ENCODE peak calls at places on chromosome 11, in six cellular contexts. U is astrocyte of the cerebellum, P is BE2C, G is fibroblast of villous mesenchyme, D is IMR-90, Z is right lobe of liver. R is an unnamed sample.

GRCh38 chr11:120512727-120513435 is 1.3 kb downstream of the GRIK4 start:
- DNase-seq in G (no peak), Z (peak; percentile 42), D (no peak), U (no peak), P (no peak), R (no peak)

GRCh38 chr11:100870138-100870537 is 183.1 kb downstream of the ARHGAP42 start:
- DNase-seq in D (no peak), U (no peak), G (no peak), P (no peak), Z (no peak), R (no peak)

GRCh38 chr11:47586043-47586442 is 435 bp upstream of the FAM180B start:
- DNase-seq in U (no peak), Z (no peak), P (no peak), G (no peak), D (no peak), R (no peak)

GRCh38 chr11:48123934-48124755 is 92.5 kb upstream of the OR4B1 start:
- DNase-seq in Z (no peak), U (no peak), P (no peak), D (no peak), G (peak; percentile 68), R (no peak)

GRCh38 chr11:3837793-3838192 is 3.0 kb downstream of the RHOG start:
- DNase-seq in G (peak; percentile 35), P (no peak), U (no peak), D (no peak), Z (peak; percentile 65), R (no peak)

GRCh38 chr11:65262775-65263174 is 1.0 kb downstream of the POLA2 start:
- DNase-seq in U (no peak), G (no peak), D (no peak), P (no peak), Z (no peak), R (no peak)

GRCh38 chr11:81907996-81908395 is 825.7 kb downstream of the FAM181B start:
- DNase-seq in D (no peak), U (peak; percentile 6), P (no peak), G (no peak), Z (no peak), R (no peak)

GRCh38 chr11:17244046-17244445 is 32.5 kb upstream of the NUCB2 start:
- DNase-seq in D (no peak), Z (no peak), G (no peak), U (no peak), P (no peak), R (no peak)

GRCh38 chr11:76161261-76161961 is 44.9 kb downstream of the WNT11 start:
- DNase-seq in G (peak; percentile 17), D (no peak), P (peak; percentile 75), U (no peak), Z (peak; percentile 44), R (peak; percentile 27)

GRCh38 chr11:26792956-26793355 is 71.1 kb upstream of the SLC5A12 start:
- DNase-seq in U (no peak), P (no peak), G (peak; percentile 18), D (no peak), Z (no peak), R (no peak)

GRCh38 chr11:76588455-76589325 is 81.9 kb downstream of the LRRC32 start:
- DNase-seq in G (peak; percentile 73), P (no peak), D (peak; percentile 25), Z (peak; percentile 79), U (no peak), R (no peak)

GRCh38 chr11:76665172-76665571 is 5.4 kb downstream of the LRRC32 start:
- DNase-seq in P (peak; percentile 2), Z (no peak), G (no peak), U (no peak), D (no peak), R (no peak)

GRCh38 chr11:59173080-59173963 is 1.4 kb downstream of the DTX4 start:
- DNase-seq in U (no peak), G (peak; percentile 47), P (no peak), Z (peak; percentile 68), D (peak; percentile 30), R (no peak)

GRCh38 chr11:86803641-86804040 is 3.3 kb downstream of the PRSS23 start:
- DNase-seq in P (no peak), Z (no peak), G (no peak), U (no peak), D (no peak), R (no peak)

GRCh38 chr11:129146196-129146595 is 45.9 kb downstream of the ARHGAP32 start:
- DNase-seq in Z (no peak), D (peak; percentile 64), P (no peak), G (peak; percentile 36), U (no peak), R (no peak)

GRCh38 chr11:65900125-65900898 is at the start of gene FOSL1:
- DNase-seq in G (peak; percentile 96), P (no peak), U (peak; percentile 84), Z (peak; percentile 83), D (peak; percentile 97), R (no peak)

GRCh38 chr11:78332872-78333271 is 84.7 kb downstream of the GAB2 start:
- DNase-seq in G (no peak), D (no peak), Z (no peak), U (no peak), P (no peak), R (no peak)

GRCh38 chr11:102121329-102121728 is 11.1 kb downstream of the YAP1 start:
- DNase-seq in U (no peak), D (peak; percentile 19), G (peak; percentile 52), Z (no peak), P (no peak), R (no peak)

GRCh38 chr11:19660076-19660475 is 52.6 kb upstream of the NAV2 start:
- DNase-seq in Z (no peak), U (peak; percentile 35), G (peak; percentile 38), P (peak; percentile 38), D (peak; percentile 85), R (no peak)

GRCh38 chr11:12128191-12128841 is 17.9 kb downstream of the MICAL2 start:
- DNase-seq in U (no peak), G (peak; percentile 67), Z (no peak), D (no peak), P (no peak), R (no peak)

GRCh38 chr11:102528618-102529017 is 1.9 kb downstream of the MMP7 start:
- DNase-seq in U (no peak), Z (no peak), G (peak; percentile 20), P (no peak), D (peak; percentile 19), R (no peak)

GRCh38 chr11:28674432-28675076 is 566.4 kb downstream of the METTL15 start:
- DNase-seq in D (peak; percentile 67), U (no peak), P (peak; percentile 42), G (peak; percentile 97), Z (no peak), R (peak; percentile 95)

GRCh38 chr11:77065878-77066228 is 918 bp upstream of the CAPN5 start:
- DNase-seq in P (no peak), Z (peak; percentile 87), G (peak; percentile 80), D (peak; percentile 59), U (no peak), R (no peak)

GRCh38 chr11:66333220-66333877 is 2.9 kb downstream of the RIN1 start:
- DNase-seq in D (no peak), P (no peak), U (no peak), Z (peak; percentile 38), G (no peak), R (no peak)

GRCh38 chr11:102177974-102178631 is 67.9 kb downstream of the YAP1 start:
- DNase-seq in D (peak; percentile 94), U (peak; percentile 51), G (peak; percentile 95), P (no peak), Z (no peak), R (peak; percentile 77)

GRCh38 chr11:18046116-18046777 is at the start of gene TPH1:
- DNase-seq in P (peak; percentile 49), D (peak; percentile 36), G (peak; percentile 12), Z (peak; percentile 54), U (peak; percentile 26), R (no peak)

GRCh38 chr11:47768090-47768620 is 1.0 kb upstream of the FNBP4 start:
- DNase-seq in P (peak; percentile 40), D (peak; percentile 61), G (peak; percentile 69), U (peak; percentile 26), Z (peak; percentile 64), R (peak; percentile 60)

GRCh38 chr11:132779487-132779886 is 752.8 kb downstream of the OPCML start:
- DNase-seq in P (no peak), U (no peak), Z (no peak), G (no peak), D (peak; percentile 21), R (no peak)

GRCh38 chr11:62888406-62888805 is 7.7 kb downstream of the SLC3A2 start:
- DNase-seq in U (no peak), G (no peak), P (no peak), Z (no peak), D (no peak), R (no peak)

GRCh38 chr11:62882811-62883496 is 2.3 kb downstream of the SLC3A2 start:
- DNase-seq in D (no peak), G (no peak), Z (no peak), U (no peak), P (no peak), R (no peak)

GRCh38 chr11:62883677-62884076 is 3.0 kb downstream of the SLC3A2 start:
- DNase-seq in G (no peak), D (no peak), U (no peak), Z (no peak), P (no peak), R (no peak)

GRCh38 chr11:62882428-62882742 is 1.7 kb downstream of the SLC3A2 start:
- DNase-seq in Z (no peak), G (no peak), P (no peak), U (no peak), D (no peak), R (no peak)

GRCh38 chr11:62885137-62885536 is 4.4 kb downstream of the SLC3A2 start:
- DNase-seq in Z (no peak), D (no peak), P (no peak), G (no peak), U (no peak), R (no peak)
- H3K4me3 ChIP-seq in Z (no peak overlapping the region), D (no peak overlapping the region), P (no peak overlapping the region), G (peak overlapping the region; percentile 40), U (no peak overlapping the region), R (peak overlapping the region; percentile 17)

GRCh38 chr11:92893276-92893675 is 76.2 kb upstream of the MTNR1B start:
- DNase-seq in Z (no peak), P (no peak), U (no peak), G (no peak), D (no peak), R (no peak)
- TF ChIP-seq CTCF in Z (no peak), P (no peak), U (no peak), G (no peak), D (no peak), R (no peak)

DNA sequence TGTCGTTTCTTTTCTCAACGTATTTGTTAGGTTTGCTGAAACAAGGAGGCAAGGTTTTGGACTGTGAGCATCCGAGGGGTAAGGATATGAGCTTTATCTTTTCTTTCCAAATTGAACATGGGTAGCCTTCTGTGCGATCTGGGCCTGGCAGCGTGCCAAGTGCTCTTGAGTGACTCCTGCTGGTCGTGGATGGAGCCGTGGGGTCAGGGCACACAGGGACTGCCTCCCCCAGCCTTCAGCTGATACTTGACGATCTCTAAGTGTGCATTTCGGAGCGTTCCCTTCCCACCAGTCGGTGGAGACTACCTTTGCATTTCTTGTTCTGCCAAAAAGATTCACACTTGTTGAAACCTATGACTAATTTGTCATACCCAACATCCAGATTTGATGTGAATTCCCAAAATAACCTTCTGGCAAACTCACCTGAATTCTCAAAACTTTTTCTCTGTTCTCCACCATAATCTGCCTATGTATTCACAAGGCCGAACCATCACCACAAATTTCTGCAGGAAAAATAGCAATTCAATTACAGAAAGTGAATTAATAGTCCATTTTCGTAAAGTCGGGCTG is 40.2 kb upstream of the CLMP start:
- DNase-seq in G (peak; percentile 48), D (no peak), U (no peak), P (peak; percentile 59), Z (no peak), R (no peak)
- H3K4me3 ChIP-seq in G (no peak overlapping the region), D (no peak overlapping the region), U (no peak overlapping the region), P (no peak overlapping the region), Z (no peak overlapping the region), R (no peak overlapping the region)

GRCh38 chr11:92399702-92400101 is 175.1 kb downstream of the FAT3 start:
- DNase-seq in U (no peak), Z (no peak), G (no peak), D (no peak), P (no peak), R (no peak)
- TF ChIP-seq CTCF in U (no peak), Z (no peak), G (no peak), D (peak; percentile 4), P (peak; percentile 39), R (no peak)